ENCODE peak calls at places on chromosomes 4 and X, in ten cellular contexts. O, E, B, K, Q, L, J, I, W and D are unnamed samples.

GRCh38 chr4:5198586-5198985 is 147.3 kb downstream of the STK32B start:
- DNase-seq in O (no peak), E (no peak), B (no peak), K (no peak), Q (peak), L (no peak), J (no peak), I (no peak), W (no peak), D (no peak)

GRCh38 chr4:41865306-41865980 is 69.8 kb upstream of the TMEM33 start:
- DNase-seq in O (no peak), E (no peak), B (no peak), K (no peak), Q (no peak), L (no peak), J (no peak), I (no peak), W (no peak), D (no peak)

GRCh38 chr4:38759077-38759789 is 23.6 kb downstream of the TLR10 start:
- DNase-seq in O (peak), E (peak), B (peak), K (peak), Q (peak), L (peak), J (peak), I (peak), W (peak), D (peak)

GRCh38 chr4:7987148-7987989 is 47.7 kb upstream of the AFAP1 start:
- DNase-seq in O (peak), E (peak), B (peak), K (peak), Q (peak), L (peak), J (no peak), I (peak), W (peak), D (peak)

GRCh38 chr4:168803727-168804126 is 206.3 kb downstream of the CBR4 start:
- DNase-seq in O (no peak), E (no peak), B (no peak), K (no peak), Q (peak), L (no peak), J (peak), I (no peak), W (no peak), D (peak)

GRCh38 chr4:8108261-8108660 is 50.4 kb downstream of the ABLIM2 start:
- DNase-seq in O (no peak), E (no peak), B (no peak), K (no peak), Q (no peak), L (no peak), J (no peak), I (no peak), W (no peak), D (no peak)

GRCh38 chr4:8516061-8516573 is 64.1 kb upstream of the GPR78 start:
- DNase-seq in O (no peak), E (no peak), B (no peak), K (no peak), Q (no peak), L (no peak), J (no peak), I (no peak), W (no peak), D (no peak)

GRCh38 chrX:6021316-6022091 is 207.2 kb downstream of the NLGN4X start:
- DNase-seq in O (peak), E (no peak), B (no peak), K (peak), Q (peak), L (peak), J (no peak), I (no peak), W (peak), D (peak)

GRCh38 chrX:54447461-54447860 is 7.3 kb downstream of the TSR2 start:
- DNase-seq in O (no peak), E (no peak), B (no peak), K (no peak), Q (peak), L (no peak), J (no peak), I (no peak), W (peak), D (no peak)

GRCh38 chr4:25527044-25527443 is 128.6 kb upstream of the SLC34A2 start:
- DNase-seq in O (no peak), E (no peak), B (no peak), K (no peak), Q (no peak), L (no peak), J (no peak), I (no peak), W (no peak), D (no peak)

GRCh38 chr4:148345509-148345908 is 96.7 kb downstream of the NR3C2 start:
- DNase-seq in O (no peak), E (no peak), B (no peak), K (no peak), Q (no peak), L (no peak), J (no peak), I (no peak), W (no peak), D (no peak)

GRCh38 chrX:40154229-40154852 is 56.6 kb upstream of the BCOR start:
- DNase-seq in O (peak), E (no peak), B (peak), K (no peak), Q (peak), L (no peak), J (no peak), I (no peak), W (no peak), D (no peak)

GRCh38 chr4:1072830-1073446 is 40.4 kb downstream of the RNF212 start:
- DNase-seq in O (peak), E (peak), B (peak), K (peak), Q (peak), L (peak), J (peak), I (no peak), W (peak), D (peak)

GRCh38 chrX:13432376-13432775 is 112.5 kb upstream of the ATXN3L start:
- DNase-seq in O (peak), E (peak), B (no peak), K (no peak), Q (no peak), L (no peak), J (peak), I (peak), W (no peak), D (peak)

GRCh38 chr4:168221298-168221697 is 97.3 kb downstream of the DDX60 start:
- DNase-seq in O (no peak), E (no peak), B (no peak), K (no peak), Q (no peak), L (no peak), J (peak), I (no peak), W (no peak), D (peak)

GRCh38 chr4:107854326-107855030 is 29.7 kb downstream of the SGMS2 start:
- DNase-seq in O (no peak), E (no peak), B (no peak), K (no peak), Q (peak), L (no peak), J (no peak), I (no peak), W (no peak), D (no peak)

GRCh38 chrX:69150294-69150960 is 14.8 kb downstream of the PJA1 start:
- DNase-seq in O (no peak), E (no peak), B (no peak), K (no peak), Q (peak), L (no peak), J (no peak), I (peak), W (no peak), D (no peak)

GRCh38 chr4:3251691-3252479 is 2.9 kb downstream of the MSANTD1 start:
- DNase-seq in O (peak), E (peak), B (no peak), K (no peak), Q (no peak), L (no peak), J (no peak), I (no peak), W (no peak), D (no peak)

GRCh38 chr4:144450526-144450925 is 195.4 kb upstream of the HHIP start:
- DNase-seq in O (no peak), E (no peak), B (no peak), K (no peak), Q (no peak), L (no peak), J (no peak), I (no peak), W (no peak), D (no peak)

GRCh38 chrX:38142598-38142997 is 78.1 kb downstream of the SRPX start:
- DNase-seq in O (peak), E (no peak), B (no peak), K (no peak), Q (no peak), L (no peak), J (no peak), I (no peak), W (no peak), D (no peak)

GRCh38 chr4:6695660-6696581 is 2.2 kb downstream of the S100P start:
- DNase-seq in O (no peak), E (no peak), B (no peak), K (no peak), Q (no peak), L (peak), J (no peak), I (peak), W (no peak), D (no peak)

GRCh38 chr4:38193464-38193863 is 233.3 kb downstream of the PTTG2 start:
- DNase-seq in O (no peak), E (no peak), B (no peak), K (no peak), Q (no peak), L (no peak), J (no peak), I (no peak), W (no peak), D (no peak)

GRCh38 chrX:81195712-81196111 is 6.0 kb downstream of the HMGN5 start:
- DNase-seq in O (peak), E (peak), B (no peak), K (peak), Q (peak), L (peak), J (peak), I (no peak), W (peak), D (peak)

GRCh38 chr4:3491681-3492405 is 28.7 kb downstream of the DOK7 start:
- DNase-seq in O (no peak), E (no peak), B (no peak), K (no peak), Q (no peak), L (no peak), J (peak), I (no peak), W (no peak), D (no peak)

GRCh38 chr4:43855283-43855682 is 593.3 kb downstream of the KCTD8 start:
- DNase-seq in O (no peak), E (no peak), B (no peak), K (no peak), Q (no peak), L (no peak), J (no peak), I (no peak), W (no peak), D (no peak)

GRCh38 chr4:121692261-121692660 is 4.5 kb downstream of the ANXA5 start:
- DNase-seq in O (no peak), E (no peak), B (no peak), K (no peak), Q (no peak), L (no peak), J (no peak), I (no peak), W (no peak), D (no peak)

GRCh38 chrX:150573702-150574101 is 5.3 kb downstream of the MTM1 start:
- DNase-seq in O (no peak), E (no peak), B (no peak), K (peak), Q (no peak), L (peak), J (no peak), I (no peak), W (no peak), D (no peak)

GRCh38 chrX:122596998-122597397 is 587.1 kb upstream of the GRIA3 start:
- DNase-seq in O (no peak), E (no peak), B (no peak), K (no peak), Q (no peak), L (no peak), J (no peak), I (no peak), W (no peak), D (no peak)

GRCh38 chr4:30725562-30725961 is 5.4 kb downstream of the PCDH7 start:
- DNase-seq in O (no peak), E (no peak), B (no peak), K (no peak), Q (no peak), L (no peak), J (no peak), I (no peak), W (no peak), D (no peak)

GRCh38 chrX:126658447-126658846 is 105.8 kb upstream of the DCAF12L1 start:
- DNase-seq in O (no peak), E (no peak), B (no peak), K (no peak), Q (no peak), L (no peak), J (no peak), I (no peak), W (no peak), D (no peak)

GRCh38 chr4:81215219-81215892 is at the start of gene PRKG2:
- DNase-seq in O (no peak), E (peak), B (no peak), K (no peak), Q (no peak), L (no peak), J (no peak), I (no peak), W (no peak), D (no peak)

GRCh38 chrX:110847334-110847733 is 51.7 kb upstream of the CHRDL1 start:
- DNase-seq in O (no peak), E (no peak), B (peak), K (no peak), Q (peak), L (peak), J (no peak), I (no peak), W (peak), D (peak)

GRCh38 chrX:150688911-150689451 is 4.2 kb upstream of the MTMR1 start:
- DNase-seq in O (no peak), E (no peak), B (no peak), K (no peak), Q (no peak), L (no peak), J (peak), I (no peak), W (no peak), D (no peak)

GRCh38 chr4:119317996-119318395 is 3.9 kb downstream of the FABP2 start:
- DNase-seq in O (no peak), E (no peak), B (no peak), K (no peak), Q (no peak), L (no peak), J (no peak), I (no peak), W (no peak), D (no peak)